ENCODE peak calls at places on chromosomes 5 and 9, in eight cellular contexts. I is effector memory CD4-positive, alpha-beta T cell; Z is body of pancreas; M is fibroblast of lung; V is neuronal stem cell; D is mesendoderm; E is psoas muscle; S is PC-9. C is an unnamed sample.
A peak's percentile ranks its signal among the peaks of the same experiment; 100 is the strongest.

GRCh38 chr9:86034863-86035734 is 64.3 kb downstream of the GOLM1 start:
- DNase-seq in I (no peak), Z (peak; percentile 69), M (peak; percentile 66), V (no peak), D (peak; percentile 77), E (no peak), S (peak; percentile 51), C (no peak)

GRCh38 chr5:97142521-97143254 is at the start of gene LIX1:
- DNase-seq in I (no peak), Z (peak; percentile 18), M (peak; percentile 38), V (peak; percentile 93), D (peak; percentile 95), E (no peak), S (peak; percentile 26), C (peak; percentile 61)

GRCh38 chr5:54669285-54669684 is 151.7 kb downstream of the SNX18 start:
- DNase-seq in I (no peak), Z (no peak), M (peak; percentile 83), V (no peak), D (no peak), E (no peak), S (no peak), C (no peak)

GRCh38 chr9:132356276-132356924 is 1.6 kb upstream of the SETX start:
- DNase-seq in I (no peak), Z (no peak), M (no peak), V (no peak), D (no peak), E (no peak), S (no peak), C (no peak)

GRCh38 chr9:135825435-135826187 is 81.7 kb downstream of the CAMSAP1 start:
- DNase-seq in I (no peak), Z (no peak), M (no peak), V (no peak), D (no peak), E (no peak), S (no peak), C (no peak)

GRCh38 chr5:61333351-61334223 is 1.5 kb downstream of the ZSWIM6 start:
- DNase-seq in I (no peak), Z (peak; percentile 53), M (peak; percentile 33), V (peak; percentile 40), D (peak; percentile 65), E (peak; percentile 46), S (peak; percentile 35), C (peak; percentile 81)

GRCh38 chr9:16721972-16722371 is 148.5 kb downstream of the BNC2 start:
- DNase-seq in I (no peak), Z (peak; percentile 26), M (peak; percentile 68), V (no peak), D (no peak), E (peak; percentile 60), S (no peak), C (peak; percentile 62)

GRCh38 chr9:800561-800960 is 40.9 kb upstream of the DMRT1 start:
- DNase-seq in I (no peak), Z (no peak), M (peak; percentile 23), V (no peak), D (no peak), E (no peak), S (no peak), C (no peak)

GRCh38 chr5:2611561-2612096 is 139.8 kb downstream of the IRX2 start:
- DNase-seq in I (no peak), Z (no peak), M (no peak), V (no peak), D (no peak), E (no peak), S (no peak), C (no peak)

GRCh38 chr5:135158982-135159381 is 125.0 kb upstream of the PITX1 start:
- DNase-seq in I (no peak), Z (no peak), M (no peak), V (no peak), D (peak; percentile 92), E (no peak), S (no peak), C (no peak)

GRCh38 chr5:89255845-89256463 is 373.0 kb upstream of the MEF2C start:
- DNase-seq in I (no peak), Z (no peak), M (peak; percentile 81), V (no peak), D (peak; percentile 82), E (no peak), S (no peak), C (no peak)

GRCh38 chr9:131810351-131811170 is 70.7 kb upstream of the RAPGEF1 start:
- DNase-seq in I (no peak), Z (no peak), M (no peak), V (no peak), D (no peak), E (no peak), S (no peak), C (no peak)

GRCh38 chr5:125257057-125257970 is 510.9 kb upstream of the ZNF608 start:
- DNase-seq in I (no peak), Z (no peak), M (peak; percentile 30), V (peak; percentile 5), D (peak; percentile 31), E (no peak), S (no peak), C (no peak)

GRCh38 chr5:53479045-53479655 is 1.3 kb upstream of the FST start:
- DNase-seq in I (no peak), Z (no peak), M (no peak), V (no peak), D (peak; percentile 50), E (no peak), S (no peak), C (no peak)

GRCh38 chr9:87193925-87194380 is 246.6 kb upstream of the GAS1 start:
- DNase-seq in I (no peak), Z (no peak), M (peak; percentile 93), V (no peak), D (no peak), E (no peak), S (no peak), C (no peak)

GRCh38 chr5:132386644-132387286 is 17.3 kb downstream of the SLC22A5 start:
- DNase-seq in I (peak; percentile 57), Z (peak; percentile 63), M (peak; percentile 62), V (peak; percentile 45), D (peak; percentile 72), E (peak; percentile 69), S (peak; percentile 62), C (peak; percentile 89)
- H3K4me1 ChIP-seq in I (peaks cover 8% of the 10 kb centered on the region), Z (peaks cover 39% of the 10 kb centered on the region), M (peaks cover 36% of the 10 kb centered on the region), V (peaks cover 4% of the 10 kb centered on the region), D (no peaks in the 10 kb centered on the region), E (peaks cover 39% of the 10 kb centered on the region), S (peaks cover 52% of the 10 kb centered on the region), C (peaks cover 10% of the 10 kb centered on the region)

GRCh38 chr5:160133071-160133917 is 14.0 kb upstream of the PWWP2A start:
- DNase-seq in I (no peak), Z (peak; percentile 32), M (peak; percentile 74), V (peak; percentile 53), D (peak; percentile 76), E (peak; percentile 43), S (no peak), C (peak; percentile 75)
- H3K4me3 ChIP-seq in I (no peak overlapping the region), Z (no peak overlapping the region), M (no peak overlapping the region), V (peak overlapping the region; percentile 42), D (no peak overlapping the region), E (peak overlapping the region; percentile 38), S (no peak overlapping the region), C (peak overlapping the region; percentile 18)

GRCh38 chr9:70042461-70043215 is 1.0 kb upstream of the MAMDC2 start:
- DNase-seq in I (no peak), Z (no peak), M (no peak), V (no peak), D (no peak), E (no peak), S (no peak), C (no peak)

GRCh38 chr9:70043285-70043684 is 363 bp upstream of the MAMDC2 start:
- DNase-seq in I (no peak), Z (no peak), M (peak; percentile 43), V (peak; percentile 79), D (peak; percentile 75), E (no peak), S (no peak), C (no peak)

GRCh38 chr9:70044450-70045307 is 1.0 kb downstream of the MAMDC2 start:
- DNase-seq in I (no peak), Z (peak; percentile 55), M (peak; percentile 67), V (peak; percentile 46), D (peak; percentile 73), E (peak; percentile 36), S (peak; percentile 42), C (peak; percentile 63)

GRCh38 chr9:70045452-70045851 is 1.8 kb downstream of the MAMDC2 start:
- DNase-seq in I (no peak), Z (no peak), M (no peak), V (no peak), D (no peak), E (no peak), S (no peak), C (no peak)

DNA sequence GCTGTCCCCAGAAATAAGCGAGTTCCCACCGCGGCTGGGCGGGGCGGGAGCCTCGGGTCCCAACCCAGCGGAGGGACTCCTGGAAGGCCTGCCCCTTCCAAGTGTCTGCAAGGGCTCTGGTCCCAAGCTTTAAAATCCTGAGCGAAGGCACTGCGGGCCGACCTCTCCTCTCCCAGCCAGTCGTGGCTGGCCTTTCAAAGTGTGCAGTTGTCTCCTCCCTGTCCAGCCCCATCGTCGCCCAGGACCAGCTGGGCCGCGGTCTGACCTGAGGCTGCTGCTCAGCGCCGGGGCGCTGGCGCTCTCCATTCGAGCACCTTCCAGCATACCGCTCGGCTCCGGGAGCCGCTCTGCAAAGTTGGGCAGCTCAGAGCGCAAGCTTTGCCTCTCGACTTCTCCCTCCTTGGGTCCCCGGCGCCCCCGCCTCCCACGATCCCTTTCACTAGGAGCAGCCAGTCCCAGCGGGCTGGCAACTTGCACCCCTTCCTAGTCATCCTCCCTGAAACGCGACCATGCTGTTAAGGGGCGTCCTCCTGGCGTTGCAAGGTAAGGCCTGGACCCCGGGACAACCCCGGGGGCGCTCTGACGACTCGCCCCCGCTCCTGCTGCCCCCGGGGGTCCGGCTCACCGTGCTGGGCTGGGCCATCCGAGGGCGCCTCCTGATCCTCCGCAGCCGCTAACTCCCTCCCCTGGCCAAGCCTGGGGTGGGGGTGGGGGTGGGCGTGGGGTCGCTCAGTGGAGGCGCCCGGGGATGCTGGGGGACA is at the start of gene MAMDC2:
- DNase-seq in I (no peak), Z (peak; percentile 61), M (peak; percentile 59), V (peak; percentile 62), D (peak; percentile 73), E (peak; percentile 72), S (peak; percentile 39), C (peak; percentile 85)
- H3K27ac ChIP-seq in I (no peak within 1 kb of the TSS), Z (no peak within 1 kb of the TSS), M (no peak within 1 kb of the TSS), V (peak within 1 kb of the TSS; percentile 89), D (peak within 1 kb of the TSS; percentile 33), E (peak within 1 kb of the TSS; percentile 54), S (no peak within 1 kb of the TSS), C (peak within 1 kb of the TSS; percentile 15)

DNA sequence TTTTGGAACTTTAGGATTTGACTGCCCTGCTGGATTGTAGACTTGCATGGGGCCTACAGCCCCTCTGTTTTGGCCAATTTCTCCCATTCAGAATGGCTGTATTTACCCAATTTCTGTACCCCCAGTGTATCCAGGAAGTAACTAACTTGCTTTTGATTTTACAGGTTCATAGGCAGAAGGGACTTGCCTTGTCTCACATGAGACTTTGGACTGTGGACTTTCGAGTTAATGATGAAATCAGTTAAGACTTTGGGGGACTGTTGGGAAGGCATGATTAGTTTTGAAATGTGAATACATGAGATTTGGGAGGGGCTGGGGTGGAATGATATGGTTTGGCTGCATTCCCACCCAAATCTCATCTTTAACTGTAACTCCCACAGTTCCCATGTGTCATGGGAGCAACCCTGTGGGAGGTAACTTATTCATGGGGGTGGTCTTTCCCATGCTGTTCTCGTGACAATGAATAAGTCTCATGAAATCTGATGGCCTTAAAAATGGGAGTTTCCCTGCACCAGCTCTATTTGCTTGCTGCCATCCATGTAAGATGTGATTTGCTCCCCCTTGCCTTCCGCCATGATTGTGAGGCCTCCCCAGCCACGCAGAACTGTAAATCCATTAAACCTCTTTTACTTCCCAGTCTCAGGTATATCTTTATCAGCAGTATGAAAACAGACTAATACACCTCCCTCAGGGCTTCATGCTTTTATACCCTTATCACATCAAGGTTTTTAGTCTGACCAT is 206.6 kb downstream of the DENND1A start:
- DNase-seq in I (no peak), Z (no peak), M (no peak), V (no peak), D (no peak), E (no peak), S (no peak), C (no peak)
- H3K4me1 ChIP-seq in I (no peaks in the 10 kb centered on the region), Z (no peaks in the 10 kb centered on the region), M (no peaks in the 10 kb centered on the region), V (peaks cover 7% of the 10 kb centered on the region), D (no peaks in the 10 kb centered on the region), E (no peaks in the 10 kb centered on the region), S (no peaks in the 10 kb centered on the region), C (no peaks in the 10 kb centered on the region)